ENCODE peak calls at places on chromosome X, in six cellular contexts. J, Z, K, U, V and R are unnamed samples. For H3K27me3, the result is how much of the 10 kb centered on the place peaks cover.

GRCh38 chrX:9429767-9430166 is 35.1 kb upstream of the TBL1X start:
- DNase-seq in J (peak), V (no peak), U (no peak), Z (no peak), K (no peak), R (no peak)

GRCh38 chrX:121851033-121851432 is 803.6 kb downstream of the GLUD2 start:
- DNase-seq in Z (no peak), K (peak), J (peak), U (peak), V (no peak), R (no peak)

GRCh38 chrX:30819080-30819479 is 70.0 kb downstream of the TAB3 start:
- DNase-seq in V (no peak), J (no peak), U (no peak), K (no peak), Z (no peak), R (no peak)

GRCh38 chrX:94492541-94492940 is 818.5 kb downstream of the FAM133A start:
- DNase-seq in V (no peak), J (no peak), K (no peak), U (no peak), Z (no peak), R (peak)

GRCh38 chrX:103253608-103254007 is 1.3 kb downstream of the TCEAL8 start:
- DNase-seq in K (peak), J (no peak), Z (no peak), V (no peak), U (no peak), R (no peak)

GRCh38 chrX:115330498-115331138 is 41.1 kb downstream of the LUZP4 start:
- DNase-seq in V (no peak), J (peak), U (peak), Z (peak), K (peak), R (peak)

GRCh38 chrX:83469551-83469950 is 38.5 kb upstream of the POU3F4 start:
- DNase-seq in V (no peak), K (no peak), Z (no peak), J (peak), U (no peak), R (peak)

GRCh38 chrX:65671966-65672365 is 4.5 kb downstream of the MSN start:
- DNase-seq in U (no peak), J (no peak), V (no peak), K (peak), Z (no peak), R (no peak)

GRCh38 chrX:45295587-45295986 is 94.9 kb upstream of the DIPK2B start:
- DNase-seq in K (peak), V (no peak), U (peak), Z (no peak), J (peak), R (no peak)

GRCh38 chrX:151985531-151985930 is 11.1 kb upstream of the GABRE start:
- DNase-seq in V (no peak), U (no peak), K (no peak), Z (no peak), J (no peak), R (no peak)

GRCh38 chrX:103630171-103630511 is 1.4 kb downstream of the TCEAL1 start:
- DNase-seq in J (no peak), Z (no peak), V (no peak), K (no peak), U (no peak), R (no peak)

GRCh38 chrX:154546354-154547244 is at the start of gene G6PD:
- DNase-seq in Z (peak), K (peak), U (no peak), V (no peak), J (no peak), R (peak)

GRCh38 chrX:19798423-19798822 is 89.0 kb downstream of the SH3KBP1 start:
- DNase-seq in U (no peak), Z (no peak), K (no peak), V (no peak), J (peak), R (no peak)

GRCh38 chrX:103919336-103919682 is 43.1 kb upstream of the TMSB15B start:
- DNase-seq in Z (no peak), J (peak), U (peak), V (no peak), K (peak), R (peak)

GRCh38 chrX:134658421-134658896 is at the start of gene PLAC1:
- DNase-seq in J (peak), Z (no peak), K (no peak), U (no peak), V (no peak), R (no peak)
- H3K27me3 ChIP-seq in J (under half), Z (under half), K (under half), U (under half), V (under half), R (under half)

GRCh38 chrX:8404443-8404842 is 60.2 kb upstream of the VCX3B start:
- DNase-seq in J (peak), Z (peak), V (no peak), K (peak), U (peak), R (no peak)
- H3K4me3 ChIP-seq in J (no peak), Z (no peak), V (no peak), K (no peak), U (no peak), R (no peak)

GRCh38 chrX:72255445-72255844 is 16.6 kb upstream of the ERCC6L start:
- DNase-seq in J (no peak), K (no peak), V (no peak), Z (no peak), U (no peak), R (peak)

GRCh38 chrX:72258174-72258573 is 18.9 kb downstream of the RPS4X start:
- DNase-seq in Z (no peak), V (no peak), K (peak), U (peak), J (no peak), R (no peak)

GRCh38 chrX:72253686-72254085 is 14.9 kb upstream of the ERCC6L start:
- DNase-seq in Z (no peak), V (no peak), K (no peak), U (no peak), J (no peak), R (no peak)

GRCh38 chrX:72255864-72256263 is 17.0 kb upstream of the ERCC6L start:
- DNase-seq in K (no peak), V (no peak), J (no peak), U (no peak), Z (no peak), R (no peak)

GRCh38 chrX:72254835-72255234 is 16.0 kb upstream of the ERCC6L start:
- DNase-seq in J (no peak), V (no peak), Z (no peak), K (no peak), U (no peak), R (peak)
- H3K27me3 ChIP-seq in J (under half), V (under half), Z (under half), K (under half), U (under half), R (under half)

DNA sequence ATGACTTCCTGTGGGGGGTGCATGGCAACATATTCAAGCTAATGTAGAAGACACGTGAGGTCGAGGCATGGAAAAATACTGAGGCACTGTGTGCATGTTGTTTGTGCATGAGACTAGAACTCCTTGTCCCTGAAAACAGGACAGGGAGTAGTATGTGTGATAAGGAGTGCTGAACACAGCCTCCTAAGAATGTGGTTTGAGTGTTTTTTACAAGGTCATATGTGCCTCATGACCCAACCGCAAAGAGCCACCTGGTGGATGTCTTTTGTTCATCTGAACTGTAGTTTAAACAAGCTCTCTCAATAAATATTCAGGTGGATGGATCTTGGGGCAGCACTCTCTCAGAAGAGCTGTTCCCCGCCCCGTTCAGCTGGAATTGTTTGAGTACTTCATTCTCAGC is 226.6 kb downstream of the NLGN4X start:
- DNase-seq in K (no peak), U (no peak), V (no peak), J (no peak), Z (no peak), R (no peak)
- H3K4me3 ChIP-seq in K (no peak), U (no peak), V (no peak), J (no peak), Z (no peak), R (no peak)

GRCh38 chrX:152991123-152991522 is 2.8 kb downstream of the PNMA5 start:
- DNase-seq in V (no peak), Z (no peak), K (no peak), J (no peak), U (no peak), R (no peak)
- H3K27me3 ChIP-seq in V (under half), Z (under half), K (under half), J (under half), U (under half), R (under half)

GRCh38 chrX:68851082-68851481 is 22.3 kb downstream of the EFNB1 start:
- DNase-seq in Z (no peak), J (no peak), K (no peak), U (no peak), V (no peak), R (no peak)
- H3K4me3 ChIP-seq in Z (no peak), J (no peak), K (no peak), U (no peak), V (no peak), R (no peak)

GRCh38 chrX:141405486-141405877 is 163.2 kb upstream of the SPANXC start:
- DNase-seq in K (peak), Z (no peak), J (peak), U (peak), V (no peak), R (no peak)
- H3K27me3 ChIP-seq in K (under half), Z (under half), J (under half), U (under half), V (under half), R (under half)

DNA sequence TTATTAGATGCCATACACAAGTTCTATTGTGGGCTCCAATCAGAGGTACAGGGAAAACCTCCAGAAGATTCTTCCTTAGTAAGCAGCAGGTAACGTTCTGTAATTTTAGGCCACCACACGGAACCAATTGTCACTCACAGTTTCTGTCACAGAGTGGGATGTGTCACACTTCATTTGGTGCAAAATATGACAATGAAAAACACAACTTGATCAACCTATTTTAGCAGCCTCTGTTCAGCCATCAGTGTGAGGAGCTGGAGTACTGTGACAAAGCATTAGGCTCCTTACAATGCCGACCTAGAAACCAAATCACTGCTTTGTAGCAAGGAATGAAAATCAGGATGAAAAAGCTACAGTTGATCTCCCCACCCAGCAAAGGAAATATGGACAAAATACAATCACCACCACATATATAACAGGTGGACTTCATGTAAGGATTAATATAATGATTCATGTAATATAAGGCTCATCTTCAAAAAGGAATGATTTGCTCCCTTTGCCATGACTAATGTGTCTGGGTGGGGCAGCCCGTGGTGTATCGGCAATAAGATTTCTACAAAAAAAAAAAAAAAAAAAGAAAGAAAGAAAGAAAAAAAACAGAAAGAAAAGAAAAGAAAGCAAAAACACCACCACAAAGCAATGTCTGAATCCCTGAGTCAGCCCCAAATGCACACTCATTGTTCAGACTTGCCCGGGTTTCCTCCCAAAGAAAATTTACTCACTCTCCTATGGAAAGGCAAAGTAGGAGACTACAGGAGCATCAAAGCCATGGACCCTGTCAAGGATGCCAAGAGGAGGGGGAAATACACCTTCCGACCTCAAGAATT is 36.0 kb downstream of the SLC9A7 start:
- DNase-seq in K (no peak), J (peak), U (no peak), V (no peak), Z (no peak), R (no peak)
- H3K4me3 ChIP-seq in K (no peak), J (no peak), U (no peak), V (no peak), Z (no peak), R (no peak)